ENCODE peak calls at places on chromosomes 4 and X, in ten cellular contexts. A is activated T-helper 1 cell treated with anti-CD3 and anti-CD28 coated beads, Interleukin-2, amount 50 U/mL, for 16 hours; X is activated CD4-positive, alpha-beta T cell treated with anti-CD3 and anti-CD28 coated beads for 4 hours; I is SHP77; L is posterior cingulate gyrus; Q is stimulated activated CD8-positive, alpha-beta memory T cell treated with anti-CD3 and anti-CD28 coated beads, Interleukin-15, amount 100 ng/mL, for 4 hours; G is ELR; D is EH; F is adipocyte; E is fibroblast of the aortic adventitia. O is an unnamed sample.
A peak's percentile ranks its signal among the peaks of the same experiment; 100 is the strongest.

GRCh38 chrX:1657367-1658082 is 42.7 kb downstream of the ASMT start:
- DNase-seq in F (peak; percentile 29), L (no peak), X (peak; percentile 35), D (peak; percentile 72), Q (peak; percentile 43), A (peak; percentile 10), E (peak; percentile 16), I (no peak), G (no peak), O (no peak)

GRCh38 chrX:45602151-45602550 is 401.5 kb upstream of the DIPK2B start:
- DNase-seq in E (peak; percentile 37), D (peak; percentile 55), X (no peak), G (no peak), F (peak; percentile 27), Q (no peak), I (no peak), A (no peak), L (no peak), O (no peak)

GRCh38 chr4:101014417-101014816 is 332.9 kb downstream of the PPP3CA start:
- DNase-seq in X (no peak), G (no peak), A (no peak), F (no peak), I (no peak), E (no peak), L (no peak), D (no peak), Q (no peak), O (no peak)

GRCh38 chr4:184750926-184751584 is 17.2 kb upstream of the CENPU start:
- DNase-seq in G (no peak), Q (no peak), I (no peak), F (no peak), A (no peak), X (no peak), E (peak; percentile 39), L (no peak), D (no peak), O (no peak)

GRCh38 chr4:8235224-8235623 is 34.3 kb upstream of the HTRA3 start:
- DNase-seq in F (no peak), I (no peak), D (no peak), G (no peak), E (no peak), Q (no peak), A (no peak), L (no peak), X (no peak), O (no peak)

GRCh38 chrX:53251307-53251706 is 26.3 kb upstream of the KDM5C start:
- DNase-seq in L (no peak), F (no peak), G (no peak), I (no peak), D (peak; percentile 46), X (no peak), Q (no peak), E (no peak), A (no peak), O (no peak)

GRCh38 chrX:15815779-15816452 is 25.6 kb downstream of the ZRSR2 start:
- DNase-seq in Q (no peak), I (no peak), F (peak; percentile 37), D (peak; percentile 46), G (peak; percentile 17), E (peak; percentile 23), X (no peak), L (no peak), A (no peak), O (no peak)

GRCh38 chr4:30924521-30924920 is 204.4 kb downstream of the PCDH7 start:
- DNase-seq in L (no peak), Q (no peak), A (no peak), I (no peak), X (no peak), G (no peak), F (peak; percentile 66), E (no peak), D (no peak), O (no peak)

GRCh38 chrX:1086444-1087409 is 125.7 kb downstream of the CRLF2 start:
- DNase-seq in A (no peak), Q (no peak), L (no peak), D (peak; percentile 83), G (peak; percentile 23), X (no peak), I (no peak), E (no peak), F (no peak), O (no peak)

GRCh38 chrX:11113731-11114130 is 2.6 kb downstream of the HCCS start:
- DNase-seq in E (no peak), F (peak; percentile 45), I (no peak), Q (no peak), L (no peak), X (no peak), G (peak; percentile 23), A (no peak), D (peak; percentile 59), O (no peak)